ENCODE peak calls at places on chromosomes 2 and 18, in nine cellular contexts. G is fibroblast of the conjunctiva, S is hippocampal formation, J is amniotic stem cell, L is neural progenitor cell, B is posterior cingulate gyrus, E is DMS153, N is T-helper 22 cell, Z is psoas muscle. F is an unnamed sample.

GRCh38 chr2:160651416-160652200 is 158.0 kb upstream of the RBMS1 start:
- DNase-seq in G (peak; percentile 14), S (no peak), J (no peak), L (no peak), B (no peak), E (no peak), N (no peak), Z (no peak), F (peak; percentile 11)

GRCh38 chr2:190748966-190749365 is 100.1 kb downstream of the NAB1 start:
- DNase-seq in G (no peak), S (no peak), J (no peak), L (peak; percentile 45), B (no peak), E (no peak), N (no peak), Z (no peak), F (no peak)

GRCh38 chr2:55163895-55164509 is 68.1 kb downstream of the CLHC1 start:
- DNase-seq in G (no peak), S (no peak), J (no peak), L (no peak), B (no peak), E (peak; percentile 29), N (no peak), Z (no peak), F (no peak)

GRCh38 chr2:126908721-126909177 is 10.1 kb downstream of the TEX51 start:
- DNase-seq in G (no peak), S (no peak), J (no peak), L (no peak), B (no peak), E (no peak), N (no peak), Z (no peak), F (no peak)

GRCh38 chr2:235595420-235596010 is 101.7 kb downstream of the AGAP1 start:
- DNase-seq in G (peak; percentile 72), S (peak; percentile 78), J (peak; percentile 60), L (peak; percentile 75), B (peak; percentile 83), E (peak; percentile 55), N (no peak), Z (peak; percentile 68), F (peak; percentile 59)

GRCh38 chr18:26971327-26971918 is 105.9 kb upstream of the AQP4 start:
- DNase-seq in G (no peak), S (no peak), J (no peak), L (no peak), B (no peak), E (no peak), N (no peak), Z (no peak), F (no peak)

GRCh38 chr2:13662055-13662454 is 945.3 kb downstream of the TRIB2 start:
- DNase-seq in G (no peak), S (no peak), J (no peak), L (no peak), B (no peak), E (no peak), N (no peak), Z (no peak), F (no peak)

GRCh38 chr2:106030287-106031268 is 163.5 kb downstream of the UXS1 start:
- DNase-seq in G (peak; percentile 88), S (peak; percentile 28), J (no peak), L (no peak), B (peak; percentile 46), E (no peak), N (no peak), Z (peak; percentile 66), F (no peak)

GRCh38 chr2:124283090-124283489 is 258.0 kb downstream of the CNTNAP5 start:
- DNase-seq in G (no peak), S (no peak), J (no peak), L (no peak), B (no peak), E (peak; percentile 57), N (no peak), Z (no peak), F (no peak)

GRCh38 chr2:86185517-86186212 is 9.6 kb downstream of the IMMT start:
- DNase-seq in G (no peak), S (no peak), J (no peak), L (no peak), B (no peak), E (no peak), N (peak; percentile 18), Z (no peak), F (no peak)

GRCh38 chr2:44186800-44187199 is 18.1 kb downstream of the PPM1B start:
- DNase-seq in G (no peak), S (no peak), J (no peak), L (no peak), B (no peak), E (no peak), N (no peak), Z (no peak), F (no peak)

F was measured in amygdala.